ENCODE peak calls at places on chromosomes 12 and 14, in four cellular contexts. B is stimulated activated CD4-positive, alpha-beta T cell treated with anti-CD3 and anti-CD28 coated beads, Interleukin-1b, Interleukin-23, amount 100 ng/mL, for 24 hours; M is NCI-H1417 treated with DMSO at 0.1 percent for 48 hours; V is C1 segment of cervical spinal cord. H is an unnamed sample.

GRCh38 chr14:63492391-63492790 is 50.8 kb downstream of the PPP2R5E start:
- DNase-seq in B (no peak), M (no peak), V (no peak), H (peak; percentile 66)

GRCh38 chr12:49389092-49389703 is 21.9 kb downstream of the SPATS2 start:
- DNase-seq in B (peak; percentile 32), M (no peak), V (no peak), H (no peak)

GRCh38 chr14:83838221-83838620 is 1691.7 kb upstream of the FLRT2 start:
- DNase-seq in B (no peak), M (no peak), V (no peak), H (no peak)

GRCh38 chr12:74900232-74900631 is 309.4 kb downstream of the KCNC2 start:
- DNase-seq in B (no peak), M (no peak), V (no peak), H (no peak)

GRCh38 chr14:31961881-31962280 is 115.2 kb upstream of the ARHGAP5 start:
- DNase-seq in B (no peak), M (no peak), V (no peak), H (peak; percentile 71)

GRCh38 chr14:50371546-50371945 is 25.1 kb downstream of the CDKL1 start:
- DNase-seq in B (no peak), M (no peak), V (no peak), H (peak; percentile 25)

GRCh38 chr12:113862570-113863454 is 103.3 kb downstream of the RBM19 start:
- DNase-seq in B (no peak), M (peak; percentile 65), V (no peak), H (peak; percentile 95)

GRCh38 chr12:96710127-96710745 is 196.8 kb upstream of the NEDD1 start:
- DNase-seq in B (no peak), M (no peak), V (no peak), H (peak; percentile 12)

GRCh38 chr12:118645219-118645618 is 268.9 kb downstream of the SUDS3 start:
- DNase-seq in B (no peak), M (no peak), V (no peak), H (peak; percentile 1)

GRCh38 chr12:47753021-47754001 is 5.4 kb downstream of the RAPGEF3 start:
- DNase-seq in B (no peak), M (no peak), V (no peak), H (no peak)

GRCh38 chr14:77122555-77123125 is 19.0 kb downstream of the ZDHHC22 start:
- DNase-seq in B (no peak), M (no peak), V (no peak), H (no peak)

GRCh38 chr14:49594347-49595089 is 4.2 kb upstream of the LRR1 start:
- DNase-seq in B (no peak), M (no peak), V (no peak), H (no peak)

GRCh38 chr14:91891081-91891480 is 23.7 kb upstream of the TC2N start:
- DNase-seq in B (no peak), M (no peak), V (peak; percentile 22), H (no peak)

GRCh38 chr14:103332143-103332919 is 1.7 kb upstream of the EIF5 start:
- DNase-seq in B (no peak), M (no peak), V (no peak), H (no peak)

GRCh38 chr12:1657616-1658167 is 28.7 kb downstream of the WNT5B start:
- DNase-seq in B (no peak), M (no peak), V (no peak), H (peak; percentile 88)

GRCh38 chr12:47554046-47554653 is 151.7 kb downstream of the RPAP3 start:
- DNase-seq in B (no peak), M (no peak), V (no peak), H (peak; percentile 14)

GRCh38 chr14:33483110-33483509 is 467.8 kb downstream of the EGLN3 start:
- DNase-seq in B (no peak), M (no peak), V (no peak), H (no peak)

GRCh38 chr12:53781218-53781801 is 29.5 kb upstream of the CISTR start:
- DNase-seq in B (no peak), M (peak; percentile 0), V (no peak), H (peak; percentile 87)

GRCh38 chr14:88551936-88552565 is 2.8 kb downstream of the PTPN21 start:
- DNase-seq in B (no peak), M (no peak), V (peak; percentile 42), H (peak; percentile 35)

GRCh38 chr12:6275609-6276246 is 34.8 kb upstream of the PLEKHG6 start:
- DNase-seq in B (no peak), M (no peak), V (no peak), H (no peak)

GRCh38 chr14:92552066-92552465 is 38.5 kb downstream of the RIN3 start:
- DNase-seq in B (no peak), M (no peak), V (no peak), H (no peak)

GRCh38 chr12:98973395-98973794 is 328.3 kb downstream of the APAF1 start:
- DNase-seq in B (no peak), M (no peak), V (no peak), H (no peak)

GRCh38 chr12:102992297-102992696 is 34.8 kb downstream of the ASCL1 start:
- DNase-seq in B (no peak), M (no peak), V (no peak), H (no peak)

GRCh38 chr14:92615451-92615850 is 101.9 kb downstream of the RIN3 start:
- DNase-seq in B (peak; percentile 9), M (no peak), V (no peak), H (no peak)

GRCh38 chr12:117587646-117588287 is 226.3 kb upstream of the NOS1 start:
- DNase-seq in B (peak; percentile 3), M (no peak), V (peak; percentile 6), H (peak; percentile 24)

GRCh38 chr14:76901171-76902055 is 75.2 kb downstream of the LRRC74A start:
- DNase-seq in B (no peak), M (no peak), V (no peak), H (peak; percentile 55)

GRCh38 chr12:66154776-66155175 is 15.0 kb downstream of the TMBIM4 start:
- DNase-seq in B (no peak), M (no peak), V (no peak), H (no peak)

GRCh38 chr12:106031736-106032135 is 107.0 kb downstream of the NUAK1 start:
- DNase-seq in B (no peak), M (no peak), V (no peak), H (no peak)

GRCh38 chr12:57224973-57225679 is 4.4 kb upstream of the SHMT2 start:
- DNase-seq in B (no peak), M (no peak), V (no peak), H (no peak)

GRCh38 chr14:76339922-76340615 is 35.9 kb upstream of the ESRRB start:
- DNase-seq in B (no peak), M (no peak), V (no peak), H (no peak)

GRCh38 chr14:64754685-64755084 is 50.5 kb downstream of the PLEKHG3 start:
- DNase-seq in B (no peak), M (no peak), V (no peak), H (no peak)

GRCh38 chr14:104731249-104731924 is 7.4 kb downstream of the ADSS1 start:
- DNase-seq in B (no peak), M (no peak), V (no peak), H (no peak)

GRCh38 chr14:78448483-78449094 is 278.4 kb downstream of the NRXN3 start:
- DNase-seq in B (no peak), M (peak; percentile 35), V (peak; percentile 68), H (peak; percentile 34)

GRCh38 chr12:40238221-40238902 is 13.6 kb downstream of the LRRK2 start:
- DNase-seq in B (no peak), M (no peak), V (no peak), H (no peak)

GRCh38 chr14:61342486-61342885 is 21.1 kb downstream of the PRKCH start:
- DNase-seq in B (no peak), M (no peak), V (no peak), H (peak; percentile 15)

GRCh38 chr12:58007875-58008274 is 66.5 kb downstream of the ATP23 start:
- DNase-seq in B (no peak), M (no peak), V (no peak), H (no peak)

GRCh38 chr12:13534645-13535398 is 338.3 kb downstream of the EMP1 start:
- DNase-seq in B (peak; percentile 12), M (no peak), V (peak; percentile 71), H (peak; percentile 75)

GRCh38 chr12:9669534-9669933 is at the start of gene CLEC2D:
- DNase-seq in B (no peak), M (no peak), V (no peak), H (no peak)

GRCh38 chr12:121009744-121010143 is 6.5 kb downstream of the C12orf43 start:
- DNase-seq in B (no peak), M (no peak), V (no peak), H (peak; percentile 24)

GRCh38 chr12:120529641-120530314 is 820 bp upstream of the COQ5 start:
- DNase-seq in B (no peak), M (peak; percentile 78), V (no peak), H (peak; percentile 47)